ENCODE peak calls at places on chromosome 9, in six cellular contexts. One of them, this sample, is unnamed.
A peak's percentile ranks its signal among the peaks of the same experiment; 100 is the strongest.

GRCh38 chr9:124008855-124009834 is 2.4 kb upstream of the LHX2 start:
- DNase-seq in H1: peak; percentile 73
- DNase-seq in neuronal stem cell: peak; percentile 69
- DNase-seq in mesendoderm: no peak
- DNase-seq in H9: peak; percentile 81
- DNase-seq in IMR-90: no peak
- DNase-seq in this sample: no peak

GRCh38 chr9:109355564-109356297 is 34.9 kb upstream of the EPB41L4B start:
- DNase-seq in mesendoderm: no peak
- DNase-seq in IMR-90: no peak
- DNase-seq in neuronal stem cell: no peak
- DNase-seq in H1: no peak
- DNase-seq in H9: peak; percentile 37
- DNase-seq in this sample: no peak

GRCh38 chr9:110255064-110255416 is 1.3 kb downstream of the TXN start:
- DNase-seq in H9: peak; percentile 35
- DNase-seq in mesendoderm: no peak
- DNase-seq in neuronal stem cell: no peak
- DNase-seq in IMR-90: no peak
- DNase-seq in H1: no peak
- DNase-seq in this sample: no peak

GRCh38 chr9:126549246-126550006 is 64.3 kb upstream of the LMX1B start:
- DNase-seq in H9: no peak
- DNase-seq in neuronal stem cell: no peak
- DNase-seq in IMR-90: no peak
- DNase-seq in H1: no peak
- DNase-seq in mesendoderm: no peak
- DNase-seq in this sample: no peak

GRCh38 chr9:136173648-136174290 is 31.2 kb downstream of the LHX3 start:
- DNase-seq in H1: no peak
- DNase-seq in neuronal stem cell: no peak
- DNase-seq in mesendoderm: no peak
- DNase-seq in H9: no peak
- DNase-seq in IMR-90: no peak
- DNase-seq in this sample: no peak

GRCh38 chr9:132562313-132562588 is 20.2 kb upstream of the BARHL1 start:
- DNase-seq in IMR-90: no peak
- DNase-seq in mesendoderm: no peak
- DNase-seq in neuronal stem cell: no peak
- DNase-seq in H9: no peak
- DNase-seq in H1: no peak
- DNase-seq in this sample: no peak

GRCh38 chr9:37707748-37708147 is 45.9 kb upstream of the TRMT10B start:
- DNase-seq in H9: no peak
- DNase-seq in mesendoderm: no peak
- DNase-seq in IMR-90: no peak
- DNase-seq in neuronal stem cell: no peak
- DNase-seq in H1: no peak
- DNase-seq in this sample: no peak

GRCh38 chr9:93268551-93269314 is 84.8 kb downstream of the WNK2 start:
- DNase-seq in neuronal stem cell: no peak
- DNase-seq in H9: no peak
- DNase-seq in IMR-90: no peak
- DNase-seq in mesendoderm: no peak
- DNase-seq in H1: no peak
- DNase-seq in this sample: no peak

GRCh38 chr9:83119873-83120272 is 56.9 kb upstream of the RASEF start:
- DNase-seq in H1: no peak
- DNase-seq in H9: no peak
- DNase-seq in neuronal stem cell: no peak
- DNase-seq in mesendoderm: no peak
- DNase-seq in IMR-90: no peak
- DNase-seq in this sample: no peak

GRCh38 chr9:119027901-119028699 is 341.1 kb downstream of the BRINP1 start:
- DNase-seq in neuronal stem cell: no peak
- DNase-seq in H9: no peak
- DNase-seq in mesendoderm: no peak
- DNase-seq in IMR-90: no peak
- DNase-seq in H1: peak; percentile 47
- DNase-seq in this sample: no peak

GRCh38 chr9:97507585-97507984 is 6.1 kb downstream of the TMOD1 start:
- DNase-seq in mesendoderm: no peak
- DNase-seq in H9: no peak
- DNase-seq in neuronal stem cell: no peak
- DNase-seq in IMR-90: no peak
- DNase-seq in H1: no peak
- DNase-seq in this sample: no peak

GRCh38 chr9:74528207-74528606 is 31.1 kb downstream of the RORB start:
- DNase-seq in neuronal stem cell: no peak
- DNase-seq in mesendoderm: no peak
- DNase-seq in H9: no peak
- DNase-seq in H1: no peak
- DNase-seq in IMR-90: no peak
- DNase-seq in this sample: no peak

GRCh38 chr9:26950521-26950920 is 3.5 kb upstream of the PLAA start:
- DNase-seq in neuronal stem cell: no peak
- DNase-seq in H1: no peak
- DNase-seq in H9: no peak
- DNase-seq in IMR-90: no peak
- DNase-seq in mesendoderm: no peak
- DNase-seq in this sample: no peak

GRCh38 chr9:26954050-26954508 is 2.1 kb upstream of the IFT74 start:
- DNase-seq in mesendoderm: no peak
- DNase-seq in H9: no peak
- DNase-seq in IMR-90: peak; percentile 23
- DNase-seq in H1: no peak
- DNase-seq in neuronal stem cell: no peak
- DNase-seq in this sample: peak; percentile 30

GRCh38 chr9:26955222-26955903 is 849 bp upstream of the IFT74 start:
- DNase-seq in IMR-90: no peak
- DNase-seq in neuronal stem cell: no peak
- DNase-seq in H1: no peak
- DNase-seq in H9: no peak
- DNase-seq in mesendoderm: peak; percentile 31
- DNase-seq in this sample: peak; percentile 26

GRCh38 chr9:26951794-26952193 is 4.4 kb upstream of the IFT74 start:
- DNase-seq in H9: no peak
- DNase-seq in H1: no peak
- DNase-seq in IMR-90: no peak
- DNase-seq in mesendoderm: no peak
- DNase-seq in neuronal stem cell: no peak
- DNase-seq in this sample: no peak

DNA sequence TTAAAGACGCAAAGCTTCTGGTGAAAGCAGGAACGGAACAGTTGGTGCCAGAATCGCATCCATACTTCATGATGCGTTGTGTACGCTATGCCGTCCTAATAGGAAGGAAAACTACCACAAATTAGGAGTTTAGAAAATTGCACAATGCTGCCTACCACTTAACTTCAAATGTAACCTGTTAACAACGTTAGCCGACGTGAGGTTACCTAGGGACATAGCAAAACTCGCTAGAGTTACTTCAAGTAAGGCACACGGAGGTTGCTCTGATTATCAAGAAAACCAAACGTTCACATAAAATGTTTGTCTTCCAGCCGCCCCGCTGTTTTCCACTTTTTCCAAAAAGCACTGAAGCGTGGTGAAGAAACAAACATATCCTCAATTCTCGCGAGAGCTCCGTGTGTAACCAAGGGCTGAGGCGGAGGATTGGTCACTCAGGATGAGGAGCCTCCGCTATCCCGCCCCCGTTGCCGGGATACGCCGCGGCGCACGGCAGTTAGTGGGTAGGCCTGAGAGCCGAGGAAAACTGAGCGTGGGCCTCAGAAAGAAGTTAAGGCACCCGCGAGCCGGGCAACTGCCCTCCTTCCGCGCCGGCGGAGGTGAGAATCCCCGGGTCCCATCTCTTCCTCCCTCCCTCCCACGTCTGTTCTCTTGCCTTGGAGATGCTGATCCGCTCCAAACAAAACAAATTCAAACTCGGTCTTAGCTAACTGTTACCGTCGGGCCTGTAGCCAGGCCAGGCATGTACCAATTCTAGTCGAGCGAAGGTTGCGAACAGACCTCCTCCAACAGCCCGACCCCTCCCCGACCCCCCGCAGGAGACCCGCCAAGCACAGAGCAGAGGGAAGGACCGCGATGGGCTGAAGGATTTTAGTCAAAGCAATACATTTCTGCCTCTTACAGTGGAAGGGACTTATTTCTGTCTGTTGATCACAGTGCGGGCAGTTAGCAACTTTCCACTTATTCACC is at the start of gene IFT74:
- DNase-seq in mesendoderm: peak; percentile 99
- DNase-seq in H1: peak; percentile 91
- DNase-seq in H9: peak; percentile 95
- DNase-seq in neuronal stem cell: peak; percentile 94
- DNase-seq in IMR-90: peak; percentile 98
- DNase-seq in this sample: peak; percentile 99
- H4K8ac ChIP-seq in mesendoderm: no peak within 1 kb of the TSS
- H4K8ac ChIP-seq in H1: peak within 1 kb of the TSS; percentile 53
- H4K8ac ChIP-seq in H9: no peak within 1 kb of the TSS
- H4K8ac ChIP-seq in neuronal stem cell: peak within 1 kb of the TSS; percentile 92
- H4K8ac ChIP-seq in IMR-90: peak within 1 kb of the TSS; percentile 97
- H4K8ac ChIP-seq in this sample: peak within 1 kb of the TSS; percentile 83

GRCh38 chr9:86521322-86521721 is 167.1 kb upstream of the TUT7 start:
- DNase-seq in neuronal stem cell: no peak
- DNase-seq in mesendoderm: no peak
- DNase-seq in H9: no peak
- DNase-seq in IMR-90: no peak
- DNase-seq in H1: no peak
- DNase-seq in this sample: no peak

GRCh38 chr9:86519216-86519615 is 165.0 kb upstream of the TUT7 start:
- DNase-seq in H9: no peak
- DNase-seq in mesendoderm: no peak
- DNase-seq in neuronal stem cell: no peak
- DNase-seq in IMR-90: peak; percentile 39
- DNase-seq in H1: no peak
- DNase-seq in this sample: no peak

GRCh38 chr9:86525182-86525581 is 171.0 kb upstream of the TUT7 start:
- DNase-seq in mesendoderm: peak; percentile 3
- DNase-seq in H1: no peak
- DNase-seq in H9: no peak
- DNase-seq in neuronal stem cell: no peak
- DNase-seq in IMR-90: no peak
- DNase-seq in this sample: no peak

GRCh38 chr9:86517475-86517874 is 163.3 kb upstream of the TUT7 start:
- DNase-seq in H9: no peak
- DNase-seq in IMR-90: no peak
- DNase-seq in neuronal stem cell: no peak
- DNase-seq in H1: no peak
- DNase-seq in mesendoderm: no peak
- DNase-seq in this sample: no peak

DNA sequence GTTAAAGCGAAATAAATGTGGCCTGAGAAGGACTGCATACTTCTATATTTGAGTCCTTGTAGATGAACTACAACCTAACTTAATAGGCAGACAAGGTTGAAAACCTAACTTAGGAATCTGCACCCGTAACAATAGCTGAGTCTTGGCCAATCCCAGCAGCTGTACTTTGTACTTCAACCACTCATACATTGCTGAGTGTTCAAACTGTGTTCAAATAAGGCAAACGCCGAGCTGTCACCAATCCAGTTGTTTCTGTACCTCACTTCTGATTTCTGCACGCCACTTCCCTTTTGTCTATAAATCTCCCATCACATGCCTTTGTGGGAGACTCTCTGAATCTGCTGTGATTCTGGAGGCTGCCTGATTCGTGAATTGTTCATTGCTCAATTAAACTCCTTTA is 167.7 kb upstream of the TUT7 start:
- DNase-seq in H1: no peak
- DNase-seq in neuronal stem cell: no peak
- DNase-seq in IMR-90: no peak
- DNase-seq in H9: no peak
- DNase-seq in mesendoderm: no peak
- DNase-seq in this sample: no peak
- H4K8ac ChIP-seq in H1: no peak overlapping the region
- H4K8ac ChIP-seq in neuronal stem cell: no peak overlapping the region
- H4K8ac ChIP-seq in IMR-90: no peak overlapping the region
- H4K8ac ChIP-seq in H9: no peak overlapping the region
- H4K8ac ChIP-seq in mesendoderm: no peak overlapping the region
- H4K8ac ChIP-seq in this sample: no peak overlapping the region

DNA sequence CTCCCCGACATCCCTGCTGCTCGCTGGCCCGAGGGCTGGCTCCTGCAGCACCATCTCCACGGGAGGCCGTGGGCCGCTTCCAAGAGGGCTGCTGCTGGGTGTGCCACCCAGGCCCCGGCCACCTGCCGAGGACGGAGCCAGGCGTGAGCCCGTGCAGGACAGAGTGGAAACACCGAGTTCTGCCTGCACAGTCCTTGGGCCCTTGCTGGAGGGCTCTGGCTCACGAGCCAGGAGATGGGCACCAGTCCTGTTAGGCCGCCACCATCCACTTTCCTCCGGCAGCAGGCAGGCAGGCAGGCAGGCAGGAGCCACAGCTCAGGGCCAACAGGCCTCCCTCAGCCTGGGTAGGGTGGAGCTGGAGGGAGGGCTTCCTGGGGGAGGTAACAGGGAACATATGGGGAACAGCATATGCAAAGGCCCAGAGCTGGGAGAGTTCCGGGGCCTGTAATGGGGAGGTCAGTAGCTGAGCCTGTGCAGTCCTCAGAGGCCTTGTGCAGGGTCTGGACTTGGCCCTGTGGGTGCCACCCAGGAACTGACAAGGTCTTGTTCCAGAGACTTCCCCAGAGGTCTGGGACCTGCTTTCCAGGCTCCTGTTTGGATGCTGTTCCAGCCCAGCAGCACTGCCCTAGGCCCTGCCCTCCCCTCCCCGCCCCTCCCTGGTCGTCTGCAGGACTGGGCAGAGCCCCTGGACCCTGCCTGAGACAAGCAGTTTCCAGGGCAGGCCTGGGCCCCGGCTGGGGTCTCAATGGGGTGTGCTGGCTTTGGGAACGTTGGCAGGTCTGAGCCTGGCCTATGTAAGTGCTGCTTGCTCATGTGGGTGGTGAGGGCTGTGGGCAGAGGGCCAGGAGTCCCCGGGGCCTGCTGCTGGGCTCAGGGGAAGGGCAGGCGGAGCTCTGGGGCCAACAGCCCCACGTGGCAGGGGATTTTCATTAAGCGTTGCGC is 32.0 kb downstream of the RXRA start:
- DNase-seq in mesendoderm: no peak
- DNase-seq in H9: no peak
- DNase-seq in IMR-90: peak; percentile 21
- DNase-seq in neuronal stem cell: no peak
- DNase-seq in H1: no peak
- DNase-seq in this sample: no peak
- H4K8ac ChIP-seq in mesendoderm: no peak overlapping the region
- H4K8ac ChIP-seq in H9: no peak overlapping the region
- H4K8ac ChIP-seq in IMR-90: no peak overlapping the region
- H4K8ac ChIP-seq in neuronal stem cell: no peak overlapping the region
- H4K8ac ChIP-seq in H1: peak overlapping the region; percentile 11
- H4K8ac ChIP-seq in this sample: no peak overlapping the region

DNA sequence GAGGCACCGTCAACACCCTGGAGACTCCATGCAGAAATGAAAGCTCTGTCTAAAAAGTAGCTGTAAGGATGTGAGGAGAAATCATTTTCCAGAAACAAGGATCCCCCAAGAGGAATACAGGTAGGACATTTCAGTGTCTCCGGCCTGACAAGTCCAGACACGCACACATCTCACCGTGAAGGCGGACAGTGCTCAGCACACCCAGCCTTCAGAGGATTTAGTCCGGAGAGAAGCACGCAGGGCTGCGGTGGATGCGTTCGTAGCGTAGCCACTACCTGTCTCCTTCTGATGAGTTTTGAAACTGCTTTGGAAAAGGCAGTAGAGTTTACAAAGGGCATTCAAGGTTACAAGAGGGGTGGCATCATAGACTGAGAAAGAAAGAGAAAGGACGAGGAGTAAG is 110.6 kb upstream of the ERCC6L2 start:
- DNase-seq in H1: no peak
- DNase-seq in IMR-90: no peak
- DNase-seq in neuronal stem cell: no peak
- DNase-seq in H9: no peak
- DNase-seq in mesendoderm: no peak
- DNase-seq in this sample: no peak
- H4K8ac ChIP-seq in H1: no peak overlapping the region
- H4K8ac ChIP-seq in IMR-90: no peak overlapping the region
- H4K8ac ChIP-seq in neuronal stem cell: no peak overlapping the region
- H4K8ac ChIP-seq in H9: no peak overlapping the region
- H4K8ac ChIP-seq in mesendoderm: no peak overlapping the region
- H4K8ac ChIP-seq in this sample: peak overlapping the region; percentile 56

This sample was measured in mesenchymal stem cell.